ENCODE peak calls at places on chromosomes 13 and 19, in ten cellular contexts. Y, C, O, V, Z, W, A, M, K and T are unnamed samples.

GRCh38 chr13:44050450-44051063 is 170.9 kb downstream of the LACC1 start:
- DNase-seq in Y (no peak), C (no peak), O (peak), V (peak), Z (no peak), W (no peak), A (no peak), M (no peak), K (peak), T (no peak)

GRCh38 chr13:49098771-49099512 is 121.2 kb upstream of the MLNR start:
- DNase-seq in Y (no peak), C (peak), O (no peak), V (no peak), Z (no peak), W (no peak), A (no peak), M (peak), K (peak), T (no peak)

GRCh38 chr13:50319603-50320296 is 304.5 kb downstream of the KCNRG start:
- DNase-seq in Y (no peak), C (peak), O (peak), V (peak), Z (no peak), W (no peak), A (no peak), M (peak), K (peak), T (no peak)

GRCh38 chr13:37657134-37657533 is 58.6 kb upstream of the POSTN start:
- DNase-seq in Y (no peak), C (no peak), O (peak), V (peak), Z (no peak), W (peak), A (no peak), M (peak), K (peak), T (no peak)

GRCh38 chr19:6222884-6223283 is 56.9 kb downstream of the MLLT1 start:
- DNase-seq in Y (no peak), C (no peak), O (no peak), V (no peak), Z (no peak), W (no peak), A (no peak), M (no peak), K (peak), T (peak)

GRCh38 chr13:102917019-102917418 is 71.2 kb downstream of the ERCC5 start:
- DNase-seq in Y (no peak), C (no peak), O (no peak), V (no peak), Z (no peak), W (no peak), A (no peak), M (no peak), K (no peak), T (no peak)

GRCh38 chr13:47087841-47088240 is 191.0 kb upstream of the HTR2A start:
- DNase-seq in Y (no peak), C (no peak), O (peak), V (no peak), Z (no peak), W (no peak), A (no peak), M (peak), K (peak), T (no peak)

GRCh38 chr19:33722456-33723239 is 74.0 kb upstream of the KCTD15 start:
- DNase-seq in Y (no peak), C (no peak), O (no peak), V (no peak), Z (no peak), W (no peak), A (no peak), M (no peak), K (no peak), T (no peak)

GRCh38 chr19:46197314-46198070 is 32.0 kb upstream of the IGFL1 start:
- DNase-seq in Y (no peak), C (no peak), O (no peak), V (no peak), Z (no peak), W (no peak), A (no peak), M (no peak), K (no peak), T (peak)

GRCh38 chr13:37934339-37935191 is 65.0 kb upstream of the TRPC4 start:
- DNase-seq in Y (no peak), C (no peak), O (no peak), V (no peak), Z (no peak), W (no peak), A (peak), M (no peak), K (no peak), T (no peak)

GRCh38 chr19:58514564-58515020 is 2.8 kb upstream of the SLC27A5 start:
- DNase-seq in Y (no peak), C (no peak), O (no peak), V (no peak), Z (no peak), W (no peak), A (no peak), M (no peak), K (no peak), T (no peak)

GRCh38 chr19:41590945-41591344 is 15.0 kb downstream of the CEACAM21 start:
- DNase-seq in Y (no peak), C (peak), O (no peak), V (no peak), Z (no peak), W (no peak), A (no peak), M (no peak), K (no peak), T (no peak)

GRCh38 chr13:32284927-32285632 is 30.1 kb downstream of the ZAR1L start:
- DNase-seq in Y (peak), C (no peak), O (peak), V (peak), Z (no peak), W (no peak), A (no peak), M (peak), K (peak), T (peak)

GRCh38 chr13:20270163-20270865 is 38.2 kb upstream of the GJB6 start:
- DNase-seq in Y (no peak), C (no peak), O (no peak), V (no peak), Z (no peak), W (no peak), A (no peak), M (peak), K (no peak), T (no peak)

GRCh38 chr13:46756977-46757376 is 40.0 kb downstream of the ESD start:
- DNase-seq in Y (no peak), C (no peak), O (peak), V (peak), Z (no peak), W (no peak), A (no peak), M (peak), K (peak), T (no peak)

GRCh38 chr19:4930664-4931063 is 21.4 kb downstream of the UHRF1 start:
- DNase-seq in Y (no peak), C (no peak), O (peak), V (no peak), Z (no peak), W (no peak), A (no peak), M (peak), K (no peak), T (peak)

GRCh38 chr13:114151565-114152284 is 19.3 kb upstream of the RASA3 start:
- DNase-seq in Y (no peak), C (peak), O (no peak), V (peak), Z (peak), W (no peak), A (no peak), M (peak), K (peak), T (no peak)

GRCh38 chr13:100673376-100673830 is 1.2 kb downstream of the TMTC4 start:
- DNase-seq in Y (no peak), C (no peak), O (no peak), V (no peak), Z (peak), W (no peak), A (no peak), M (no peak), K (no peak), T (no peak)

GRCh38 chr13:100523437-100523836 is 65.2 kb downstream of the GGACT start:
- DNase-seq in Y (no peak), C (no peak), O (no peak), V (no peak), Z (no peak), W (no peak), A (no peak), M (no peak), K (no peak), T (no peak)

GRCh38 chr13:100454876-100455275 is 133.7 kb downstream of the GGACT start:
- DNase-seq in Y (no peak), C (no peak), O (peak), V (peak), Z (no peak), W (no peak), A (no peak), M (peak), K (peak), T (no peak)

GRCh38 chr13:72643339-72643989 is 84.0 kb downstream of the MZT1 start:
- DNase-seq in Y (no peak), C (peak), O (peak), V (peak), Z (no peak), W (peak), A (peak), M (peak), K (peak), T (peak)

GRCh38 chr13:112446347-112446861 is 70.2 kb downstream of the SPACA7 start:
- DNase-seq in Y (no peak), C (no peak), O (no peak), V (no peak), Z (peak), W (no peak), A (no peak), M (no peak), K (no peak), T (no peak)

GRCh38 chr13:50588736-50589135 is 254.8 kb downstream of the DLEU7 start:
- DNase-seq in Y (no peak), C (no peak), O (no peak), V (no peak), Z (no peak), W (no peak), A (no peak), M (peak), K (peak), T (no peak)

GRCh38 chr13:39385154-39385553 is 217.8 kb downstream of the LHFPL6 start:
- DNase-seq in Y (no peak), C (no peak), O (no peak), V (no peak), Z (no peak), W (no peak), A (no peak), M (peak), K (peak), T (no peak)
- H3K27ac ChIP-seq in Y (peak), C (no peak), O (no peak), V (no peak), Z (no peak), W (no peak), A (peak), M (no peak), K (no peak), T (no peak)

GRCh38 chr13:28440774-28441532 is 54.0 kb downstream of the FLT1 start:
- DNase-seq in Y (no peak), C (no peak), O (no peak), V (no peak), Z (no peak), W (no peak), A (no peak), M (no peak), K (no peak), T (no peak)
- H3K27ac ChIP-seq in Y (no peak), C (no peak), O (no peak), V (no peak), Z (no peak), W (no peak), A (no peak), M (no peak), K (no peak), T (no peak)

DNA sequence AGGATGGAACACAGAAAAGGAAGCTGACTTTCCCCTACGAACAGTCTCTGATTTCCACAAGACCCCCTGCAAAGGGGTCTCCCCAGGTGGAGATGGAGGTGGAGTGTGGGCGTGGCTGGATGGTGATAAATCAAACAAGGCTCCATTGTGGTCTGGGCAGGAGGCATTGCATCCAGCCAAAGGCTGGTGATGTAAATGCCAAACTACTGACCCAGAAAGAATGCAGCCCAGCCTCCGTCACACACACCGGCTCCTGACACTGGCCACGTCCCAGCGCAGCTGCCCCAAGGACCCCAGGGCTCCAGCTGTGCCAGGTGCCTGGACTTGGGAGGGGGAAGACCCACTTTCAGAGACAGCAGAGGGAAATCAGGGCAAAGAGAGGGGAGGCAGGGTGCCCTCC is 6.3 kb downstream of the SLC7A1 start:
- DNase-seq in Y (no peak), C (no peak), O (peak), V (no peak), Z (no peak), W (no peak), A (no peak), M (peak), K (peak), T (no peak)
- H3K27ac ChIP-seq in Y (peak), C (no peak), O (no peak), V (no peak), Z (peak), W (no peak), A (no peak), M (peak), K (peak), T (no peak)

DNA sequence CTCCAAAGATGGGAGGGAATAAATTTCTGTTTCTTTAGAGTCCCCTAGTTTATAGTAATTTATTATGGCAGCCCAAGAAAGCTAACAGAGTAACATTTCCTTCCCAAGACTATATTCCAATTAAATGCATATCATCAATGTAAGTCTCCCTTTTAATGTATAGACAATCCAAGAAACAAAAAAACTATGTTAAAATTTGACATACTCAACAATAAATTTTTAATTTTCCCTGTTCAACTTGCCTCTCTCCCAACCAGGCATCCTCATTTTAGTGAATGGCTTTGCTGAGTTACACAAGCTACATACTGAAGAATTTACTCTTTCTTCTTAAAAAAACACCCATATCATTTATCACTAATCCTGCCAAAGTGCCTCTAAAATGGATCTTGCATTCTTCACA is 1357.7 kb downstream of the PCDH9 start:
- DNase-seq in Y (no peak), C (no peak), O (no peak), V (no peak), Z (no peak), W (no peak), A (no peak), M (peak), K (no peak), T (no peak)
- H3K27ac ChIP-seq in Y (no peak), C (no peak), O (no peak), V (no peak), Z (no peak), W (no peak), A (no peak), M (no peak), K (no peak), T (no peak)

GRCh38 chr13:59371229-59371628 is 792.5 kb downstream of the DIAPH3 start:
- DNase-seq in Y (no peak), C (no peak), O (no peak), V (no peak), Z (no peak), W (no peak), A (no peak), M (no peak), K (no peak), T (no peak)
- H3K27ac ChIP-seq in Y (no peak), C (no peak), O (no peak), V (no peak), Z (no peak), W (no peak), A (no peak), M (no peak), K (no peak), T (no peak)

DNA sequence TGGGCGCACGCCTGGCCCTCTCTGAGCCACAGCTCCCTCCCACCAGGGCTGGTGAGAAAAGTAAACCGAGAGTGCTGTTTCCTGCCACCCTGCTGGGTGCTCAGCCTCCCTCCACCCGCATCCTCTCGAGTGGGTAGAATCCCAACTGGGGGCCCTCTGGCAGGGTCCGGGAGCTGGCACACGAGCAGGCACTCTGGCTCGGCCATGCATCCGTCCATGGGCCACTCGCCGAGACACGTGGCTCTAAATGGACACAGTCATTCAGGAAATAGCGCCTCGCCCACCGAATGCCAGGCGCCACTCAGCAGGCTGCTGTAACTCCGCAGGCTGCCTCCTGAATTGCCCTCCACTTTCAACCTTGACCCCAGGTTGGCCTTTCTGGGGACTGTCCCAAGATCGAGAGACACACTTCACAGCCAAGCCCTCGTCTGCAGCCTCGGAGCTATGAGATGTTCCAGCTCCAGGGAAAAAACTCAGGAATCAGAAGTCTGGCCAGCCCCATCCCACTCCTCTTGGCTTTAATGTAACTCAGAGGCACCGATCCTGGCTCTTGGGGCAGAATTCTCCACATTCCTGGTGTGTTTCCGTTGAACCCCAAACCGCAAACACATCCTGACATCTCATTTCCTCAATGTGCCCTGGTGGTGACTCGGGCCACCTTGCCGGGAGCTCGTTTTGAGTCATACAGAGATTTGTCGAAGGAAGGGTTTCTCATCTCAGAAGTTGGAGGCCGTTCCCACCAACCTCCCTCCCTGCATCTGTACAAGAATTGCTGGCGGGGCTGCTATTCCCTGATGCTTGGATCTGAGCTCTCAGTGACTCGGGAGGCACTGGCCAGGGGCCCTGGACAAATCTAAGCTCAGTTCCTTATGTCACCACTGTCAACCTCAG is 14.1 kb downstream of the KLF2 start:
- DNase-seq in Y (no peak), C (peak), O (peak), V (peak), Z (peak), W (peak), A (no peak), M (peak), K (peak), T (peak)
- H3K27ac ChIP-seq in Y (peak), C (no peak), O (peak), V (peak), Z (peak), W (peak), A (peak), M (peak), K (peak), T (no peak)

GRCh38 chr13:79749556-79749955 is 268.6 kb downstream of the NDFIP2 start:
- DNase-seq in Y (no peak), C (peak), O (no peak), V (no peak), Z (no peak), W (no peak), A (no peak), M (no peak), K (no peak), T (no peak)
- H3K27ac ChIP-seq in Y (peak), C (peak), O (peak), V (no peak), Z (peak), W (no peak), A (peak), M (no peak), K (peak), T (no peak)

GRCh38 chr13:97275265-97275664 is 53.1 kb downstream of the MBNL2 start:
- DNase-seq in Y (no peak), C (no peak), O (peak), V (peak), Z (no peak), W (no peak), A (no peak), M (peak), K (peak), T (no peak)
- H3K27ac ChIP-seq in Y (peak), C (no peak), O (peak), V (peak), Z (no peak), W (peak), A (peak), M (peak), K (peak), T (peak)

GRCh38 chr19:620166-620862 is 13.0 kb downstream of the POLRMT start:
- DNase-seq in Y (no peak), C (no peak), O (no peak), V (no peak), Z (peak), W (no peak), A (no peak), M (no peak), K (no peak), T (no peak)

GRCh38 chr19:617551-618246 is 15.6 kb downstream of the POLRMT start:
- DNase-seq in Y (no peak), C (no peak), O (no peak), V (no peak), Z (no peak), W (no peak), A (no peak), M (no peak), K (no peak), T (no peak)

GRCh38 chr19:618674-619285 is 14.6 kb downstream of the POLRMT start:
- DNase-seq in Y (no peak), C (no peak), O (no peak), V (no peak), Z (no peak), W (no peak), A (no peak), M (no peak), K (no peak), T (no peak)

GRCh38 chr19:618247-618619 is 15.1 kb downstream of the POLRMT start:
- DNase-seq in Y (no peak), C (no peak), O (no peak), V (no peak), Z (no peak), W (no peak), A (no peak), M (no peak), K (no peak), T (no peak)

GRCh38 chr19:619286-620002 is 13.9 kb downstream of the POLRMT start:
- DNase-seq in Y (no peak), C (no peak), O (no peak), V (no peak), Z (no peak), W (no peak), A (no peak), M (no peak), K (no peak), T (no peak)
- H3K27ac ChIP-seq in Y (no peak), C (no peak), O (no peak), V (no peak), Z (no peak), W (no peak), A (no peak), M (no peak), K (no peak), T (no peak)

GRCh38 chr19:30221176-30221575 is 151.0 kb upstream of the ZNF536 start:
- DNase-seq in Y (no peak), C (no peak), O (no peak), V (no peak), Z (no peak), W (no peak), A (no peak), M (no peak), K (no peak), T (no peak)
- H3K27ac ChIP-seq in Y (no peak), C (no peak), O (no peak), V (no peak), Z (no peak), W (no peak), A (no peak), M (no peak), K (no peak), T (no peak)